ENCODE peak calls at places on chromosomes 2 and 18, in four cellular contexts. I is tibial artery, Z is mesothelial cell of epicardium, O is A673. N is an unnamed sample.

GRCh38 chr2:149587950-149588487 is 444 bp upstream of the MMADHC start:
- DNase-seq in I (no peak), Z (no peak), O (no peak), N (no peak)

GRCh38 chr2:108594982-108595464 is 60.8 kb downstream of the LIMS1 start:
- DNase-seq in I (no peak), Z (no peak), O (no peak), N (no peak)

GRCh38 chr2:46231721-46232120 is 65.5 kb upstream of the EPAS1 start:
- DNase-seq in I (no peak), Z (no peak), O (no peak), N (no peak)

GRCh38 chr2:237978058-237978712 is 11.4 kb downstream of the UBE2F start:
- DNase-seq in I (no peak), Z (no peak), O (no peak), N (no peak)

GRCh38 chr2:79638943-79639342 is 126.1 kb downstream of the CTNNA2 start:
- DNase-seq in I (no peak), Z (no peak), O (no peak), N (no peak)

GRCh38 chr2:235113854-235114253 is 162.0 kb downstream of the SH3BP4 start:
- DNase-seq in I (no peak), Z (no peak), O (no peak), N (no peak)

GRCh38 chr2:25586726-25587144 is 86.6 kb downstream of the DTNB start:
- DNase-seq in I (no peak), Z (no peak), O (no peak), N (no peak)

GRCh38 chr2:23077599-23077998 is 307.4 kb upstream of the KLHL29 start:
- DNase-seq in I (no peak), Z (no peak), O (no peak), N (no peak)

GRCh38 chr18:79936641-79937040 is 14.8 kb downstream of the SLC66A2 start:
- DNase-seq in I (peak), Z (no peak), O (no peak), N (peak)

GRCh38 chr18:30522288-30522929 is 520.1 kb downstream of the DSC3 start:
- DNase-seq in I (no peak), Z (no peak), O (no peak), N (no peak)

GRCh38 chr2:37456479-37456878 is 112.0 kb downstream of the QPCT start:
- DNase-seq in I (no peak), Z (no peak), O (no peak), N (no peak)

GRCh38 chr2:158024288-158024898 is 77.3 kb upstream of the UPP2 start:
- DNase-seq in I (no peak), Z (no peak), O (peak), N (no peak)

GRCh38 chr18:68172842-68173549 is 541.9 kb downstream of the TMX3 start:
- DNase-seq in I (no peak), Z (no peak), O (peak), N (no peak)

GRCh38 chr18:59357928-59358327 is 1.1 kb downstream of the LMAN1 start:
- DNase-seq in I (no peak), Z (no peak), O (no peak), N (no peak)

GRCh38 chr2:54708584-54709340 is 14.7 kb upstream of the EML6 start:
- DNase-seq in I (peak), Z (no peak), O (no peak), N (peak)

GRCh38 chr2:17877811-17878221 is 651 bp upstream of the KCNS3 start:
- DNase-seq in I (peak), Z (no peak), O (no peak), N (peak)

GRCh38 chr2:60764736-60765534 is 8.9 kb downstream of the PAPOLG start:
- DNase-seq in I (no peak), Z (no peak), O (no peak), N (no peak)

GRCh38 chr2:101238930-101239759 is 13.5 kb upstream of the CNOT11 start:
- DNase-seq in I (no peak), Z (no peak), O (no peak), N (no peak)

GRCh38 chr2:31429759-31430438 is 15.4 kb upstream of the XDH start:
- DNase-seq in I (no peak), Z (no peak), O (no peak), N (no peak)

GRCh38 chr2:240873805-240874714 is 5.4 kb downstream of the AGXT start:
- DNase-seq in I (no peak), Z (no peak), O (no peak), N (peak)

GRCh38 chr2:231800493-231801091 is 14.3 kb downstream of the COPS7B start:
- DNase-seq in I (no peak), Z (no peak), O (peak), N (no peak)

GRCh38 chr2:197946562-197946961 is 142.2 kb downstream of the PLCL1 start:
- DNase-seq in I (no peak), Z (no peak), O (no peak), N (no peak)

GRCh38 chr2:219082332-219082958 is 21.7 kb upstream of the IHH start:
- DNase-seq in I (no peak), Z (no peak), O (no peak), N (no peak)

GRCh38 chr2:46362667-46363012 is 65.4 kb downstream of the EPAS1 start:
- DNase-seq in I (no peak), Z (no peak), O (no peak), N (no peak)

GRCh38 chr2:230319211-230319862 is 7.7 kb upstream of the SP140L start:
- DNase-seq in I (no peak), Z (no peak), O (no peak), N (no peak)

GRCh38 chr2:62783679-62784078 is 78.2 kb downstream of the EHBP1 start:
- DNase-seq in I (no peak), Z (no peak), O (peak), N (no peak)

GRCh38 chr18:11078491-11078890 is 70.9 kb downstream of the PIEZO2 start:
- DNase-seq in I (no peak), Z (no peak), O (no peak), N (no peak)

GRCh38 chr2:227374158-227374557 is 4.9 kb downstream of the TM4SF20 start:
- DNase-seq in I (no peak), Z (no peak), O (peak), N (no peak)

GRCh38 chr2:86143307-86143706 is 37.3 kb downstream of the PTCD3 start:
- DNase-seq in I (no peak), Z (no peak), O (no peak), N (no peak)

GRCh38 chr2:162938387-162938786 is 99.8 kb upstream of the KCNH7 start:
- DNase-seq in I (no peak), Z (no peak), O (no peak), N (no peak)

GRCh38 chr2:234251326-234252271 is 201.1 kb downstream of the SPP2 start:
- DNase-seq in I (peak), Z (no peak), O (no peak), N (no peak)

GRCh38 chr18:42706618-42707017 is 408.9 kb downstream of the RIT2 start:
- DNase-seq in I (no peak), Z (peak), O (peak), N (no peak)

GRCh38 chr2:110732422-110733413 is at the start of gene ACOXL:
- DNase-seq in I (no peak), Z (peak), O (no peak), N (no peak)

GRCh38 chr18:23365602-23366001 is 87.5 kb upstream of the RIOK3 start:
- DNase-seq in I (peak), Z (no peak), O (peak), N (no peak)

GRCh38 chr18:26703170-26703933 is 155.0 kb upstream of the KCTD1 start:
- DNase-seq in I (no peak), Z (no peak), O (no peak), N (no peak)

GRCh38 chr2:70888925-70889715 is 46.6 kb upstream of the ATP6V1B1 start:
- DNase-seq in I (no peak), Z (no peak), O (no peak), N (no peak)
- TF ChIP-seq CTCF in I (no peak), Z (no peak), O (no peak), N (no peak)

DNA sequence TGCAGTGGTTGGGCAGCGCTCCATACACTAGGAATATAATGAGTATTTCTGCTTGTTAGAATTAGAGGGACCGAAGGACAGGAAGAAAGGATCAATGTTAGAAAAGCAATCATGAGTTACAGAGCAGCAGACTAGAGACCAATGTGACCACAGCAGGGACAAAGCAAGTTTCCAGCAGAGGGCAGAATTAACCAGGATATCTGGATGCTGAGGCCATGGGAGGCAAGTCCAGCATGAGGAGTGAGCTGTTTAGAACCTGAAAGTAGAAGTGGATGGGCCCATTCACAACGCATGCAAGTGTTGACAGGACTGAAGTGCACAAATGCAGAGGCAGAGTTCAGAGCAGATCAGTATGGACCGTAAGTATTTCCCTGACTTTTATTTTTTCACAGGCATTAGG is 910.4 kb upstream of the GYPC start:
- DNase-seq in I (no peak), Z (no peak), O (peak), N (no peak)
- TF ChIP-seq CTCF in I (no peak), Z (no peak), O (peak), N (no peak)

GRCh38 chr2:42060028-42060427 is 12.2 kb downstream of the PKDCC start:
- DNase-seq in I (no peak), Z (no peak), O (no peak), N (no peak)
- TF ChIP-seq CTCF in I (no peak), Z (no peak), O (peak), N (no peak)

GRCh38 chr2:56250153-56250729 is 66.5 kb downstream of the CCDC85A start:
- DNase-seq in I (no peak), Z (no peak), O (no peak), N (no peak)
- TF ChIP-seq CTCF in I (no peak), Z (no peak), O (no peak), N (no peak)

DNA sequence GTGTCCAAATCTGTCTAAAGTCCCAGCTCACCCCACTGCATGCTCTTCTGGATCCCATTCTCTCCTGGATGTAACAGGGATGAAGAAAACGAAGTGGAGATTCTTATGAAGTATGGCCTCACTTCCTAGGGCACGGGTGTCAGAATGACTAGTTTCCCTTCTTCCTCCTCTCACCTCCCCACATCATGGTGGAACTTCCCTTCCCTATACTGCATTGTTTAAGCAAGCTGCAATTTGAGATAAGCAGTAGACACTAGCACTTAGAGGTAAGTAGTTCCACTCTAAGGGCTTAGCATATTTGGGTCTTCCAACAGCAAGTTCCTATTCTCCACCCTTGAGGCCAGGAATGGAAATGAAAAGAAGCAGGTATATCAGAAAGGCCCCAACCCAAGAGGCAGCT is 29.7 kb downstream of the SLC4A5 start:
- DNase-seq in I (no peak), Z (no peak), O (no peak), N (no peak)
- TF ChIP-seq CTCF in I (no peak), Z (no peak), O (no peak), N (no peak)

GRCh38 chr2:109612991-109613921 is 510 bp downstream of the SEPTIN10 start:
- DNase-seq in I (peak), Z (peak), O (peak), N (no peak)

GRCh38 chr2:109616184-109616583 is 2.0 kb downstream of the SOWAHC start:
- DNase-seq in I (no peak), Z (no peak), O (no peak), N (no peak)

GRCh38 chr2:109614715-109615636 is 812 bp downstream of the SOWAHC start:
- DNase-seq in I (peak), Z (peak), O (no peak), N (no peak)

GRCh38 chr2:109613922-109614714 is at the start of the genes SEPTIN10 and SOWAHC:
- DNase-seq in I (peak), Z (peak), O (peak), N (peak)

GRCh38 chr2:109615637-109616144 is 1.5 kb downstream of the SOWAHC start:
- DNase-seq in I (no peak), Z (no peak), O (no peak), N (no peak)
- TF ChIP-seq CTCF in I (no peak), Z (no peak), O (no peak), N (no peak)

DNA sequence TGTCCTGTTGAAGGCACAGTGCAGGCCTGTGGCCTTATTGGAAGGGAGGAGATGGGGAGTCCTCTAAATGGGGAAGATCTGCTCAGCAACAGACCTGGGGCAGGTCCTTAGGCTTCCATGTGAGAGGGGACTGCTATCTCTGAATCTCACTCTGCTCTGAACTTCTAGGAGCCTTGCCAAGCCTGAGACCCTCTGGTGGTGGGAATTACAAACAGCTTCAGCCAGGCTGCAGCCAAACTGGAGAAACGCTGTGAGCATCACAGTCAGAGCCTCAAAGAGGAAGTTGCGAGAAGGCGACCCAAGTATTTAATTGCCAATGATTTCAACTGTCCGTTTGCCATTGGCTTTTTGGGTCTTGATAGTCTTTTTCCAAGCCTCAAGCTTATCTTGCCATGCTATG is 66.8 kb upstream of the MC2R start:
- DNase-seq in I (no peak), Z (no peak), O (peak), N (no peak)
- TF ChIP-seq CTCF in I (no peak), Z (no peak), O (no peak), N (no peak)

GRCh38 chr2:164657129-164657528 is 35.8 kb upstream of the GRB14 start:
- DNase-seq in I (no peak), Z (no peak), O (no peak), N (no peak)

GRCh38 chr2:164661349-164661748 is 40.1 kb upstream of the GRB14 start:
- DNase-seq in I (no peak), Z (no peak), O (no peak), N (no peak)

GRCh38 chr2:164655336-164655735 is 34.1 kb upstream of the GRB14 start:
- DNase-seq in I (no peak), Z (no peak), O (no peak), N (no peak)

GRCh38 chr2:164651361-164651760 is 30.1 kb upstream of the GRB14 start:
- DNase-seq in I (no peak), Z (no peak), O (no peak), N (no peak)

GRCh38 chr2:164655750-164656149 is 34.5 kb upstream of the GRB14 start:
- DNase-seq in I (no peak), Z (no peak), O (peak), N (no peak)
- TF ChIP-seq CTCF in I (no peak), Z (no peak), O (no peak), N (no peak)

DNA sequence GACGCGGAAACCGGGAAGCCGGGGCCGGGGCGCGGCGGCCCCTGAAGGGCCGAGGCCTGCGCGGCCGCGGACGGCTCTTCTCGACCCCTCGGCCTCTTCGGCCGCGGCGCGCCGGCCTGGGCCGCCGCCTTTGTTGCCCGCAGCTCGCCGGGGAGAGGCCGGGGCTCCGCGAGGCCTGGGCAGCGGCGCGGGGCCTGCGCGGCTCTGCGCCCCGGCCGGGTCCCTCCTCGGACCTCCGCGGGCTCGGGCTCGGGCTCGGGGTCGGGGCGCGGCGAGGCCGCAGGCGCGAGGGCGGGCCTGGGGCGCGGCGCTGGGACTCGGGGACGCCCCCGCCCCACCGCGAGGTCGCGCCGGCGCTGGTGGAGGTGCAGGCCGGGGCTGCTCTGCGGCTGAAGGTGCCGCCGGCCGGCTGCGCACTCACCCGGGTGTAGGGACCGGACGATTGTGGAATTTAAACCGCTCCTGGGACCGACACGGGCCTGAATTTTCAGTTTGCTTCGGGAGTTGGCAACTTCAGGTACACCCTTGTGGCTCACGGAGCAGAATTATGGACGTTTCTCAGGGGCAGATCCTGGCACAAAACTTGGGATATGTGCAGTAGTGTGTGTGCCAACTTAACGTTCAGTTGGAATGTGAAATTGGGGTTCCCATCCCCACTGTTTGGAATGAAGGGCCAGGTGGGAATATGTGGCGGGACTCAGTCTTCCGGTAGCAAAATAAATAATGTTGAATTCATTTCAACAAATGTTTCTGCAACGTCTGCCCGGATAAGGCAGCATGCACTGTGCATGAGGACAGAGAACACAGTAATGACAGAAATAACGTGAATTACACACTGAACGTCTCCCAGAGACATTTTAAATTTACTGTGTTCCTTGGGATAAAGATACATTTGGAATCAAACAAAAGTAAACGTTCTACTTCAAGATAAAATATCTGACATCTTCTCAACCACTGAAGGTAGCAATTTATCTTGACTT is 796 bp downstream of the SOCS6 start:
- DNase-seq in I (no peak), Z (peak), O (peak), N (peak)
- TF ChIP-seq CTCF in I (no peak), Z (no peak), O (no peak), N (no peak)